ENCODE peak calls at places on chromosomes 4 and X, in nine cellular contexts. T is AML-193; W is lower leg skin; E is nephron progenitor cell; D is brain microvascular endothelial cell; U is activated CD8-positive, alpha-beta T cell treated with anti-CD3 and anti-CD28 coated beads, Interleukin-2, amount 10 ng/mL, durations not matched to agents 7 days and 5 days; J is substantia nigra; S is right atrium auricular region; L is psoas muscle. A is an unnamed sample.

GRCh38 chr4:110667670-110668069 is 44.8 kb upstream of the PITX2 start:
- DNase-seq in T (no peak), U (no peak), W (no peak), J (no peak), E (no peak), L (no peak), S (no peak), D (no peak), A (no peak)

GRCh38 chrX:11531226-11531625 is 134.5 kb downstream of the ARHGAP6 start:
- DNase-seq in U (no peak), J (no peak), W (no peak), S (no peak), D (no peak), E (no peak), L (no peak), T (no peak), A (peak)

GRCh38 chrX:39580043-39580442 is 517.7 kb downstream of the BCOR start:
- DNase-seq in J (no peak), W (no peak), D (no peak), S (no peak), T (no peak), U (no peak), L (no peak), E (no peak), A (no peak)

GRCh38 chrX:28177202-28177601 is 196.0 kb upstream of the DCAF8L1 start:
- DNase-seq in W (no peak), L (no peak), U (no peak), E (no peak), D (no peak), T (no peak), J (no peak), S (no peak), A (no peak)

GRCh38 chrX:147953976-147954375 is 27.2 kb upstream of the FMR1NB start:
- DNase-seq in S (peak), W (no peak), U (no peak), E (no peak), L (no peak), T (no peak), J (no peak), D (no peak), A (no peak)

GRCh38 chrX:49167740-49168108 is 4.0 kb upstream of the PLP2 start:
- DNase-seq in S (no peak), U (no peak), W (no peak), L (no peak), E (no peak), T (no peak), D (no peak), J (no peak), A (no peak)

GRCh38 chr4:189912170-189912569 is 28.5 kb upstream of the FRG1 start:
- DNase-seq in E (no peak), T (no peak), S (no peak), U (no peak), L (no peak), J (no peak), D (no peak), W (no peak), A (no peak)

GRCh38 chr4:6313216-6313615 is 43.6 kb downstream of the WFS1 start:
- DNase-seq in J (no peak), L (no peak), W (no peak), S (no peak), U (no peak), E (no peak), T (no peak), D (no peak), A (no peak)

GRCh38 chrX:69065451-69065850 is 99.8 kb downstream of the PJA1 start:
- DNase-seq in J (no peak), E (no peak), S (peak), D (no peak), U (no peak), W (no peak), T (no peak), L (no peak), A (no peak)

GRCh38 chrX:133698298-133698697 is 283.0 kb upstream of the GPC4 start:
- DNase-seq in W (no peak), D (peak), L (no peak), J (no peak), E (no peak), T (no peak), U (no peak), S (no peak), A (peak)

GRCh38 chr4:108247511-108248088 is 78.9 kb upstream of the LEF1 start:
- DNase-seq in E (peak), D (no peak), J (no peak), L (no peak), T (no peak), W (no peak), S (no peak), U (no peak), A (no peak)

A was measured in hippocampal formation.